ENCODE peak calls at places on chromosome 13, in ten cellular contexts. One of them, this sample, is unnamed.

GRCh38 chr13:37646531-37646930 is 48.0 kb upstream of the POSTN start:
- DNase-seq in cardiac fibroblast: peak
- DNase-seq in AG04450: no peak
- DNase-seq in mucosa of descending colon: no peak
- DNase-seq in choroid plexus epithelial cell: no peak
- DNase-seq in PC-9: no peak
- DNase-seq in dorsolateral prefrontal cortex: no peak
- DNase-seq in DND-41: no peak
- DNase-seq in AG10803: no peak
- DNase-seq in H9: no peak
- DNase-seq in this sample: no peak

GRCh38 chr13:75762066-75762937 is 126.2 kb downstream of the LMO7 start:
- DNase-seq in H9: no peak
- DNase-seq in cardiac fibroblast: peak
- DNase-seq in choroid plexus epithelial cell: peak
- DNase-seq in dorsolateral prefrontal cortex: no peak
- DNase-seq in mucosa of descending colon: no peak
- DNase-seq in PC-9: peak
- DNase-seq in AG04450: no peak
- DNase-seq in DND-41: no peak
- DNase-seq in AG10803: no peak
- DNase-seq in this sample: peak

GRCh38 chr13:51050021-51050886 is 60.8 kb downstream of the C13orf42 start:
- DNase-seq in PC-9: no peak
- DNase-seq in DND-41: no peak
- DNase-seq in AG04450: peak
- DNase-seq in choroid plexus epithelial cell: no peak
- DNase-seq in cardiac fibroblast: no peak
- DNase-seq in H9: no peak
- DNase-seq in dorsolateral prefrontal cortex: no peak
- DNase-seq in AG10803: no peak
- DNase-seq in mucosa of descending colon: no peak
- DNase-seq in this sample: no peak

GRCh38 chr13:81800433-81800832 is 1459.5 kb upstream of the SPRY2 start:
- DNase-seq in mucosa of descending colon: no peak
- DNase-seq in H9: no peak
- DNase-seq in dorsolateral prefrontal cortex: no peak
- DNase-seq in DND-41: no peak
- DNase-seq in AG10803: no peak
- DNase-seq in AG04450: no peak
- DNase-seq in choroid plexus epithelial cell: no peak
- DNase-seq in cardiac fibroblast: no peak
- DNase-seq in PC-9: no peak
- DNase-seq in this sample: no peak

GRCh38 chr13:53822136-53822535 is 793.5 kb downstream of the OLFM4 start:
- DNase-seq in H9: no peak
- DNase-seq in DND-41: no peak
- DNase-seq in dorsolateral prefrontal cortex: no peak
- DNase-seq in PC-9: no peak
- DNase-seq in AG10803: no peak
- DNase-seq in cardiac fibroblast: no peak
- DNase-seq in choroid plexus epithelial cell: no peak
- DNase-seq in AG04450: no peak
- DNase-seq in mucosa of descending colon: no peak
- DNase-seq in this sample: no peak

GRCh38 chr13:109412232-109412935 is 374.0 kb downstream of the IRS2 start:
- DNase-seq in dorsolateral prefrontal cortex: peak
- DNase-seq in H9: peak
- DNase-seq in PC-9: no peak
- DNase-seq in AG10803: peak
- DNase-seq in cardiac fibroblast: peak
- DNase-seq in AG04450: no peak
- DNase-seq in choroid plexus epithelial cell: peak
- DNase-seq in DND-41: no peak
- DNase-seq in mucosa of descending colon: peak
- DNase-seq in this sample: no peak

GRCh38 chr13:43428545-43429287 is 358.1 kb downstream of the ENOX1 start:
- DNase-seq in AG10803: no peak
- DNase-seq in AG04450: no peak
- DNase-seq in dorsolateral prefrontal cortex: no peak
- DNase-seq in PC-9: no peak
- DNase-seq in DND-41: no peak
- DNase-seq in mucosa of descending colon: no peak
- DNase-seq in cardiac fibroblast: no peak
- DNase-seq in choroid plexus epithelial cell: no peak
- DNase-seq in H9: no peak
- DNase-seq in this sample: no peak

GRCh38 chr13:113635709-113636108 is 22.3 kb downstream of the ATP4B start:
- DNase-seq in mucosa of descending colon: peak
- DNase-seq in PC-9: no peak
- DNase-seq in H9: no peak
- DNase-seq in AG04450: no peak
- DNase-seq in choroid plexus epithelial cell: no peak
- DNase-seq in cardiac fibroblast: no peak
- DNase-seq in dorsolateral prefrontal cortex: no peak
- DNase-seq in DND-41: no peak
- DNase-seq in AG10803: no peak
- DNase-seq in this sample: no peak

GRCh38 chr13:83085186-83085900 is 796.9 kb downstream of the SLITRK1 start:
- DNase-seq in dorsolateral prefrontal cortex: no peak
- DNase-seq in mucosa of descending colon: no peak
- DNase-seq in choroid plexus epithelial cell: peak
- DNase-seq in H9: no peak
- DNase-seq in DND-41: no peak
- DNase-seq in cardiac fibroblast: peak
- DNase-seq in AG10803: peak
- DNase-seq in AG04450: no peak
- DNase-seq in PC-9: no peak
- DNase-seq in this sample: peak

GRCh38 chr13:44523176-44524017 is 52.7 kb downstream of the TSC22D1 start:
- DNase-seq in choroid plexus epithelial cell: peak
- DNase-seq in AG04450: peak
- DNase-seq in mucosa of descending colon: no peak
- DNase-seq in DND-41: no peak
- DNase-seq in H9: no peak
- DNase-seq in PC-9: peak
- DNase-seq in cardiac fibroblast: peak
- DNase-seq in AG10803: peak
- DNase-seq in dorsolateral prefrontal cortex: no peak
- DNase-seq in this sample: peak

GRCh38 chr13:102724923-102725322 is 30.1 kb upstream of the METTL21C start:
- DNase-seq in DND-41: no peak
- DNase-seq in dorsolateral prefrontal cortex: no peak
- DNase-seq in mucosa of descending colon: no peak
- DNase-seq in H9: no peak
- DNase-seq in AG04450: no peak
- DNase-seq in cardiac fibroblast: peak
- DNase-seq in AG10803: peak
- DNase-seq in choroid plexus epithelial cell: peak
- DNase-seq in PC-9: peak
- DNase-seq in this sample: peak

GRCh38 chr13:113008841-113009240 is 39.8 kb downstream of the MCF2L start:
- DNase-seq in cardiac fibroblast: no peak
- DNase-seq in AG04450: no peak
- DNase-seq in PC-9: no peak
- DNase-seq in AG10803: no peak
- DNase-seq in choroid plexus epithelial cell: no peak
- DNase-seq in mucosa of descending colon: no peak
- DNase-seq in dorsolateral prefrontal cortex: no peak
- DNase-seq in H9: no peak
- DNase-seq in DND-41: no peak
- DNase-seq in this sample: no peak

GRCh38 chr13:113562866-113563265 is 21.7 kb upstream of the TFDP1 start:
- DNase-seq in AG10803: no peak
- DNase-seq in DND-41: no peak
- DNase-seq in dorsolateral prefrontal cortex: no peak
- DNase-seq in mucosa of descending colon: no peak
- DNase-seq in AG04450: no peak
- DNase-seq in cardiac fibroblast: no peak
- DNase-seq in H9: no peak
- DNase-seq in PC-9: no peak
- DNase-seq in choroid plexus epithelial cell: no peak
- DNase-seq in this sample: no peak

GRCh38 chr13:102530751-102531150 is 66.0 kb upstream of the TPP2 start:
- DNase-seq in AG04450: no peak
- DNase-seq in AG10803: no peak
- DNase-seq in H9: no peak
- DNase-seq in mucosa of descending colon: no peak
- DNase-seq in cardiac fibroblast: no peak
- DNase-seq in choroid plexus epithelial cell: no peak
- DNase-seq in DND-41: no peak
- DNase-seq in PC-9: no peak
- DNase-seq in dorsolateral prefrontal cortex: no peak
- DNase-seq in this sample: no peak

GRCh38 chr13:37869506-37869755 is 141 bp downstream of the TRPC4 start:
- DNase-seq in dorsolateral prefrontal cortex: no peak
- DNase-seq in DND-41: no peak
- DNase-seq in H9: peak
- DNase-seq in AG10803: no peak
- DNase-seq in AG04450: no peak
- DNase-seq in cardiac fibroblast: no peak
- DNase-seq in PC-9: no peak
- DNase-seq in mucosa of descending colon: no peak
- DNase-seq in choroid plexus epithelial cell: no peak
- DNase-seq in this sample: no peak

GRCh38 chr13:65932587-65933239 is 1297.4 kb downstream of the PCDH9 start:
- DNase-seq in AG04450: no peak
- DNase-seq in dorsolateral prefrontal cortex: no peak
- DNase-seq in mucosa of descending colon: no peak
- DNase-seq in DND-41: no peak
- DNase-seq in choroid plexus epithelial cell: no peak
- DNase-seq in cardiac fibroblast: peak
- DNase-seq in PC-9: no peak
- DNase-seq in H9: no peak
- DNase-seq in AG10803: no peak
- DNase-seq in this sample: peak

GRCh38 chr13:56924401-56924800 is 216.3 kb upstream of the PRR20A start:
- DNase-seq in H9: no peak
- DNase-seq in AG04450: no peak
- DNase-seq in choroid plexus epithelial cell: no peak
- DNase-seq in dorsolateral prefrontal cortex: no peak
- DNase-seq in mucosa of descending colon: no peak
- DNase-seq in cardiac fibroblast: no peak
- DNase-seq in PC-9: no peak
- DNase-seq in AG10803: no peak
- DNase-seq in DND-41: no peak
- DNase-seq in this sample: no peak

GRCh38 chr13:109383683-109384082 is 402.7 kb downstream of the IRS2 start:
- DNase-seq in mucosa of descending colon: no peak
- DNase-seq in DND-41: no peak
- DNase-seq in cardiac fibroblast: peak
- DNase-seq in AG04450: peak
- DNase-seq in dorsolateral prefrontal cortex: no peak
- DNase-seq in choroid plexus epithelial cell: peak
- DNase-seq in AG10803: peak
- DNase-seq in PC-9: peak
- DNase-seq in H9: no peak
- DNase-seq in this sample: peak

GRCh38 chr13:51453959-51454703 is 1.3 kb upstream of the INTS6 start:
- DNase-seq in DND-41: peak
- DNase-seq in dorsolateral prefrontal cortex: no peak
- DNase-seq in AG10803: peak
- DNase-seq in H9: no peak
- DNase-seq in PC-9: peak
- DNase-seq in cardiac fibroblast: no peak
- DNase-seq in AG04450: no peak
- DNase-seq in mucosa of descending colon: peak
- DNase-seq in choroid plexus epithelial cell: peak
- DNase-seq in this sample: peak

GRCh38 chr13:97574926-97575325 is 141.0 kb downstream of the RAP2A start:
- DNase-seq in AG04450: peak
- DNase-seq in H9: peak
- DNase-seq in PC-9: no peak
- DNase-seq in mucosa of descending colon: peak
- DNase-seq in cardiac fibroblast: peak
- DNase-seq in AG10803: peak
- DNase-seq in choroid plexus epithelial cell: peak
- DNase-seq in DND-41: peak
- DNase-seq in dorsolateral prefrontal cortex: no peak
- DNase-seq in this sample: peak
- TF ChIP-seq CTCF in AG04450: peak
- TF ChIP-seq CTCF in H9: peak
- TF ChIP-seq CTCF in PC-9: peak
- TF ChIP-seq CTCF in mucosa of descending colon: no peak
- TF ChIP-seq CTCF in cardiac fibroblast: peak
- TF ChIP-seq CTCF in AG10803: peak
- TF ChIP-seq CTCF in choroid plexus epithelial cell: peak
- TF ChIP-seq CTCF in DND-41: peak
- TF ChIP-seq CTCF in dorsolateral prefrontal cortex: no peak
- TF ChIP-seq CTCF in this sample: peak

GRCh38 chr13:67048084-67048792 is 181.9 kb downstream of the PCDH9 start:
- DNase-seq in H9: no peak
- DNase-seq in dorsolateral prefrontal cortex: no peak
- DNase-seq in AG04450: peak
- DNase-seq in choroid plexus epithelial cell: peak
- DNase-seq in PC-9: no peak
- DNase-seq in cardiac fibroblast: peak
- DNase-seq in DND-41: peak
- DNase-seq in AG10803: peak
- DNase-seq in mucosa of descending colon: no peak
- DNase-seq in this sample: peak
- TF ChIP-seq CTCF in H9: no peak
- TF ChIP-seq CTCF in dorsolateral prefrontal cortex: no peak
- TF ChIP-seq CTCF in AG04450: peak
- TF ChIP-seq CTCF in choroid plexus epithelial cell: peak
- TF ChIP-seq CTCF in PC-9: no peak
- TF ChIP-seq CTCF in cardiac fibroblast: no peak
- TF ChIP-seq CTCF in DND-41: peak
- TF ChIP-seq CTCF in AG10803: no peak
- TF ChIP-seq CTCF in mucosa of descending colon: no peak
- TF ChIP-seq CTCF in this sample: no peak

GRCh38 chr13:33218020-33218419 is 67.5 kb downstream of the STARD13 start:
- DNase-seq in H9: no peak
- DNase-seq in AG04450: no peak
- DNase-seq in mucosa of descending colon: no peak
- DNase-seq in DND-41: no peak
- DNase-seq in cardiac fibroblast: peak
- DNase-seq in AG10803: peak
- DNase-seq in choroid plexus epithelial cell: peak
- DNase-seq in dorsolateral prefrontal cortex: no peak
- DNase-seq in PC-9: peak
- DNase-seq in this sample: peak
- TF ChIP-seq CTCF in H9: no peak
- TF ChIP-seq CTCF in AG04450: no peak
- TF ChIP-seq CTCF in mucosa of descending colon: no peak
- TF ChIP-seq CTCF in DND-41: no peak
- TF ChIP-seq CTCF in cardiac fibroblast: no peak
- TF ChIP-seq CTCF in AG10803: no peak
- TF ChIP-seq CTCF in choroid plexus epithelial cell: no peak
- TF ChIP-seq CTCF in dorsolateral prefrontal cortex: no peak
- TF ChIP-seq CTCF in PC-9: no peak
- TF ChIP-seq CTCF in this sample: no peak

DNA sequence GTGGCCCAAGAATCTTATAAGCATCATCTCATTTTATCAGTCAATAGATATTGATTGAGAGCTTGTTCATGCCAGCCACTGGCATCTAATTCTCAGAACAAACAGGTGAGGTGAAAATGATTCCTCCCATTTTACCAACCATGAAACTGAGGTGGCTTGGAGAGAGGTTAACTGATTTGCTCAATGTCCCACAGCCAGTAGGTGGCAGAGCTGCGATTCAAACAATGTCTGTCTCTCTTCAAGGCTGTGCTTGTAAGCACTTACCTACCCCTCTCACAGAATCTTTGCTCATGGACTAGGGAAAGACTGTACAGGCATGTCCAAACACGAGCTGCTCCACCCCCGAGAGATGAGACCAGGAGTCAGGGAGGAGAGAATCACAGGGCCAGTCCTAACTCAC is 21.5 kb upstream of the GSX1 start:
- DNase-seq in mucosa of descending colon: peak
- DNase-seq in AG10803: peak
- DNase-seq in DND-41: peak
- DNase-seq in cardiac fibroblast: peak
- DNase-seq in H9: peak
- DNase-seq in choroid plexus epithelial cell: peak
- DNase-seq in AG04450: no peak
- DNase-seq in dorsolateral prefrontal cortex: no peak
- DNase-seq in PC-9: no peak
- DNase-seq in this sample: peak
- TF ChIP-seq CTCF in mucosa of descending colon: no peak
- TF ChIP-seq CTCF in AG10803: peak
- TF ChIP-seq CTCF in DND-41: peak
- TF ChIP-seq CTCF in cardiac fibroblast: peak
- TF ChIP-seq CTCF in H9: peak
- TF ChIP-seq CTCF in choroid plexus epithelial cell: peak
- TF ChIP-seq CTCF in AG04450: peak
- TF ChIP-seq CTCF in dorsolateral prefrontal cortex: no peak
- TF ChIP-seq CTCF in PC-9: peak
- TF ChIP-seq CTCF in this sample: peak

This sample was measured in MCF 10A.